ENCODE peak calls at places on chromosome 16, in four cellular contexts. One of them, this sample, is unnamed.

GRCh38 chr16:28977703-28978641 is 3.4 kb downstream of the SPNS1 start:
- DNase-seq in lower lobe of right lung: peak
- DNase-seq in AG04450: no peak
- DNase-seq in ovary: no peak
- DNase-seq in this sample: no peak

GRCh38 chr16:28923231-28923587 is 1.8 kb downstream of the RABEP2 start:
- DNase-seq in lower lobe of right lung: no peak
- DNase-seq in AG04450: no peak
- DNase-seq in ovary: no peak
- DNase-seq in this sample: no peak

GRCh38 chr16:55480228-55480655 is 1.2 kb downstream of the MMP2 start:
- DNase-seq in lower lobe of right lung: peak
- DNase-seq in AG04450: peak
- DNase-seq in ovary: peak
- DNase-seq in this sample: peak

GRCh38 chr16:30526137-30526822 is at the start of gene ZNF768:
- DNase-seq in lower lobe of right lung: peak
- DNase-seq in AG04450: no peak
- DNase-seq in ovary: no peak
- DNase-seq in this sample: peak

GRCh38 chr16:31148281-31148728 is 1.6 kb downstream of the PRSS36 start:
- DNase-seq in lower lobe of right lung: peak
- DNase-seq in AG04450: no peak
- DNase-seq in ovary: no peak
- DNase-seq in this sample: no peak

GRCh38 chr16:78919852-78920251 is 680.7 kb downstream of the MAF start:
- DNase-seq in lower lobe of right lung: no peak
- DNase-seq in AG04450: no peak
- DNase-seq in ovary: no peak
- DNase-seq in this sample: no peak

GRCh38 chr16:27516360-27516759 is 33.4 kb downstream of the GTF3C1 start:
- DNase-seq in lower lobe of right lung: no peak
- DNase-seq in AG04450: no peak
- DNase-seq in ovary: no peak
- DNase-seq in this sample: no peak

GRCh38 chr16:88377961-88378360 is 4.8 kb upstream of the ZNF469 start:
- DNase-seq in lower lobe of right lung: peak
- DNase-seq in AG04450: no peak
- DNase-seq in ovary: no peak
- DNase-seq in this sample: no peak

GRCh38 chr16:31480851-31481250 is 2.1 kb upstream of the SLC5A2 start:
- DNase-seq in lower lobe of right lung: no peak
- DNase-seq in AG04450: no peak
- DNase-seq in ovary: no peak
- DNase-seq in this sample: no peak

GRCh38 chr16:89358030-89359005 is 132.0 kb downstream of the ANKRD11 start:
- DNase-seq in lower lobe of right lung: no peak
- DNase-seq in AG04450: no peak
- DNase-seq in ovary: no peak
- DNase-seq in this sample: no peak

GRCh38 chr16:88857728-88858339 is 907 bp downstream of the TRAPPC2L start:
- DNase-seq in lower lobe of right lung: peak
- DNase-seq in AG04450: peak
- DNase-seq in ovary: peak
- DNase-seq in this sample: peak

GRCh38 chr16:16782153-16782552 is 403.2 kb downstream of the NPIPA7 start:
- DNase-seq in lower lobe of right lung: no peak
- DNase-seq in AG04450: no peak
- DNase-seq in ovary: no peak
- DNase-seq in this sample: no peak

GRCh38 chr16:24906199-24906808 is 60.5 kb downstream of the SLC5A11 start:
- DNase-seq in lower lobe of right lung: no peak
- DNase-seq in AG04450: no peak
- DNase-seq in ovary: no peak
- DNase-seq in this sample: no peak

GRCh38 chr16:66617010-66617434 is 12.5 kb downstream of the CMTM3 start:
- DNase-seq in lower lobe of right lung: no peak
- DNase-seq in AG04450: no peak
- DNase-seq in ovary: no peak
- DNase-seq in this sample: no peak

GRCh38 chr16:9706217-9706616 is 476.0 kb downstream of the GRIN2A start:
- DNase-seq in lower lobe of right lung: no peak
- DNase-seq in AG04450: no peak
- DNase-seq in ovary: no peak
- DNase-seq in this sample: no peak

GRCh38 chr16:64121473-64121872 is 1000.4 kb downstream of the CDH11 start:
- DNase-seq in lower lobe of right lung: no peak
- DNase-seq in AG04450: peak
- DNase-seq in ovary: no peak
- DNase-seq in this sample: no peak

GRCh38 chr16:7340938-7341337 is 8.3 kb downstream of the RBFOX1 start:
- DNase-seq in lower lobe of right lung: no peak
- DNase-seq in AG04450: no peak
- DNase-seq in ovary: no peak
- DNase-seq in this sample: no peak

GRCh38 chr16:309476-309875 is 26.5 kb downstream of the PDIA2 start:
- DNase-seq in lower lobe of right lung: no peak
- DNase-seq in AG04450: no peak
- DNase-seq in ovary: no peak
- DNase-seq in this sample: no peak

GRCh38 chr16:1362807-1363206 is 11.1 kb downstream of the GNPTG start:
- DNase-seq in lower lobe of right lung: no peak
- DNase-seq in AG04450: no peak
- DNase-seq in ovary: no peak
- DNase-seq in this sample: no peak

GRCh38 chr16:69741951-69742904 is 12.5 kb downstream of the NOB1 start:
- DNase-seq in lower lobe of right lung: peak
- DNase-seq in AG04450: no peak
- DNase-seq in ovary: peak
- DNase-seq in this sample: peak

GRCh38 chr16:22641030-22641671 is 130.5 kb downstream of the NPIPB5 start:
- DNase-seq in lower lobe of right lung: no peak
- DNase-seq in AG04450: no peak
- DNase-seq in ovary: no peak
- DNase-seq in this sample: no peak

GRCh38 chr16:57146735-57147134 is 39.1 kb downstream of the PSME3IP1 start:
- DNase-seq in lower lobe of right lung: no peak
- DNase-seq in AG04450: no peak
- DNase-seq in ovary: no peak
- DNase-seq in this sample: no peak

GRCh38 chr16:81189100-81189664 is 49.3 kb upstream of the BCO1 start:
- DNase-seq in lower lobe of right lung: peak
- DNase-seq in AG04450: peak
- DNase-seq in ovary: peak
- DNase-seq in this sample: no peak

GRCh38 chr16:1470543-1471251 is 4.1 kb downstream of the CLCN7 start:
- DNase-seq in lower lobe of right lung: peak
- DNase-seq in AG04450: no peak
- DNase-seq in ovary: no peak
- DNase-seq in this sample: no peak

GRCh38 chr16:23903001-23903414 is 67.2 kb downstream of the PRKCB start:
- DNase-seq in lower lobe of right lung: no peak
- DNase-seq in AG04450: no peak
- DNase-seq in ovary: no peak
- DNase-seq in this sample: no peak

GRCh38 chr16:80466024-80466986 is 74.5 kb upstream of the DYNLRB2 start:
- DNase-seq in lower lobe of right lung: peak
- DNase-seq in AG04450: no peak
- DNase-seq in ovary: peak
- DNase-seq in this sample: peak

GRCh38 chr16:50745940-50746339 is 4.1 kb downstream of the CYLD start:
- DNase-seq in lower lobe of right lung: no peak
- DNase-seq in AG04450: no peak
- DNase-seq in ovary: no peak
- DNase-seq in this sample: no peak

GRCh38 chr16:86459266-86459665 is 51.1 kb upstream of the FOXF1 start:
- DNase-seq in lower lobe of right lung: no peak
- DNase-seq in AG04450: no peak
- DNase-seq in ovary: no peak
- DNase-seq in this sample: no peak

GRCh38 chr16:86465434-86465833 is 44.9 kb upstream of the FOXF1 start:
- DNase-seq in lower lobe of right lung: no peak
- DNase-seq in AG04450: no peak
- DNase-seq in ovary: no peak
- DNase-seq in this sample: no peak

GRCh38 chr16:86464044-86464443 is 46.3 kb upstream of the FOXF1 start:
- DNase-seq in lower lobe of right lung: no peak
- DNase-seq in AG04450: no peak
- DNase-seq in ovary: no peak
- DNase-seq in this sample: no peak

GRCh38 chr16:86461037-86461436 is 49.3 kb upstream of the FOXF1 start:
- DNase-seq in lower lobe of right lung: no peak
- DNase-seq in AG04450: no peak
- DNase-seq in ovary: no peak
- DNase-seq in this sample: no peak

GRCh38 chr16:86462334-86463084 is 47.8 kb upstream of the FOXF1 start:
- DNase-seq in lower lobe of right lung: no peak
- DNase-seq in AG04450: peak
- DNase-seq in ovary: no peak
- DNase-seq in this sample: no peak
- H3K27ac ChIP-seq in lower lobe of right lung: no peak
- H3K27ac ChIP-seq in AG04450: peak
- H3K27ac ChIP-seq in ovary: no peak
- H3K27ac ChIP-seq in this sample: no peak

DNA sequence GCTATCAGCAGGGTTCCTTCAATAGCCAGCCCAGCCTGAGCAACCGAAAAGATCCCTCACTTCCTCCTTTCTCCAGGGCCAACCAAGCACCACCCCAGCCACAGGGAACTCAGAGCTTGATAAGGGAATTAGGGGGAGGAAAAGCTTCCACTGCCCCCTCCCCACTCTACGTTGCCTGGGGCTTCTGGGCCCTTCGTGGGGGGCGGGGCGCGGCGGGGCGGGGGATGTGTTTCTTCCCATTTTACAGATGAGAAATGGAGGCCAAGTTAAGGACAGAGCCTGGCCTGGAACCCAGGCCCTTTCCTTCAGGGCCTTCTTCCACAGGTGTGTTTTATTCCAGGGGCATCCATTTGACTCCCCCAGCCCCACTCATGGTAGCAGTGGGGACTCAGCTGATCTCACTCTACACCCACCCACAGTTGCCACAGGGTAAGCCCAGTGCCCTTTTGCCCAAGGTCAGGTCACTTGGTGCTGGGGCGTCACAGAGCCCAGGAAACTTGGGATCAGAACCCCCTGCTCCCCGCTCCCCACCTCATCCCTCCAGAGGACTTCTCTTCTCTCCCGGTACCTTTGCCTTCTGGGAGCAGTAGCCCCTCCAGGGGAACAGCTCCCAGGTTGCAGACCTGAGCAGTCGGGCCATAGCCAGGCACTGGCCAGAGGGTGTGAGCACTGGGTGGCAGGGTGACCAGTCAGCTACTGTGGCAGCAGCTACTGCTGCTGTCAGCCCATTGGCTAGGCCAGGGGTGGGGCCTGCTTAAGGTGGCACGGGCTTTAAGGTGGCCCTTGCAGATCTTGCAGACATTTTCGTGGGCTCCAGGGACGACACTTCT is at the start of gene LDHD:
- DNase-seq in lower lobe of right lung: peak
- DNase-seq in AG04450: no peak
- DNase-seq in ovary: peak
- DNase-seq in this sample: peak
- H3K27ac ChIP-seq in lower lobe of right lung: peak
- H3K27ac ChIP-seq in AG04450: no peak
- H3K27ac ChIP-seq in ovary: peak
- H3K27ac ChIP-seq in this sample: peak

DNA sequence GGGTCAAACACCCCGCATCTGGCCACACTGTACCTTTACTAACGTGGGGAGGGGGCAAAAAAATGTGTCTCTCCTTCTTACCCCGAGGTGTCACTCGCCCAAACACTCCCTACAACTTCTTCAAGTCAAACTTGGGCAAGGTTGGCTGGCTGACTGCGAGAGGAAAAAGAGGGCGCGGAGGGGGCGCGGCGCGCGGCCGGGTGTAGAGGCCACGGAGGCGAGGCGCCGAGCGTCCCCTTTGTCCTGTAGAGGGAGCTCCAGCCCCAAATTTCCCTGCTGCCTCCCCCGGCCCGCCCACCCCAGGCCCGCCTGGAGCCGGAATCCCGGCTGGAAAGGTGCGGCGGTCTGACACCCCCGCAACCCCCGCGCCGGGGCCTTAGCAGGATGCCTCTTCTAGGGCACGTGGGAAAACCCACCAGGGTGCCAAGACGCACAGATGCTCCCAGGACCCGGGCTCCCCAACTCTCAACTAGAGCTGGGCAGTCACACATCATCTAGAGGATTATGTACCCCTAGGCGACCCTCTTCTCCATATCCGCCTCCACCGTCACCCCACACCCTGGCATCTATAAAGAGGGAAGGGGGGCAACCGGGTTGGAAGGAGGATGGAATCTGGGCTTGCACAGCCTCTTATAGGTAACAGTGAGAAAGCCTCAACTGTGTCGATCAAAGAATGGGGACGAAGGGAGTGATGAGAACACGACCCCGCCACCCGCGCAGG is 4.2 kb downstream of the IRX3 start:
- DNase-seq in lower lobe of right lung: peak
- DNase-seq in AG04450: no peak
- DNase-seq in ovary: no peak
- DNase-seq in this sample: no peak
- H3K27ac ChIP-seq in lower lobe of right lung: peak
- H3K27ac ChIP-seq in AG04450: no peak
- H3K27ac ChIP-seq in ovary: no peak
- H3K27ac ChIP-seq in this sample: no peak

GRCh38 chr16:2962334-2963073 is 1.6 kb upstream of the KREMEN2 start:
- DNase-seq in lower lobe of right lung: no peak
- DNase-seq in AG04450: no peak
- DNase-seq in ovary: no peak
- DNase-seq in this sample: no peak

GRCh38 chr16:2963611-2964415 is at the start of gene KREMEN2:
- DNase-seq in lower lobe of right lung: peak
- DNase-seq in AG04450: no peak
- DNase-seq in ovary: no peak
- DNase-seq in this sample: no peak

GRCh38 chr16:2960183-2961010 is 3.7 kb upstream of the KREMEN2 start:
- DNase-seq in lower lobe of right lung: no peak
- DNase-seq in AG04450: no peak
- DNase-seq in ovary: no peak
- DNase-seq in this sample: no peak

GRCh38 chr16:2964416-2965223 is 545 bp downstream of the KREMEN2 start:
- DNase-seq in lower lobe of right lung: peak
- DNase-seq in AG04450: no peak
- DNase-seq in ovary: no peak
- DNase-seq in this sample: no peak

DNA sequence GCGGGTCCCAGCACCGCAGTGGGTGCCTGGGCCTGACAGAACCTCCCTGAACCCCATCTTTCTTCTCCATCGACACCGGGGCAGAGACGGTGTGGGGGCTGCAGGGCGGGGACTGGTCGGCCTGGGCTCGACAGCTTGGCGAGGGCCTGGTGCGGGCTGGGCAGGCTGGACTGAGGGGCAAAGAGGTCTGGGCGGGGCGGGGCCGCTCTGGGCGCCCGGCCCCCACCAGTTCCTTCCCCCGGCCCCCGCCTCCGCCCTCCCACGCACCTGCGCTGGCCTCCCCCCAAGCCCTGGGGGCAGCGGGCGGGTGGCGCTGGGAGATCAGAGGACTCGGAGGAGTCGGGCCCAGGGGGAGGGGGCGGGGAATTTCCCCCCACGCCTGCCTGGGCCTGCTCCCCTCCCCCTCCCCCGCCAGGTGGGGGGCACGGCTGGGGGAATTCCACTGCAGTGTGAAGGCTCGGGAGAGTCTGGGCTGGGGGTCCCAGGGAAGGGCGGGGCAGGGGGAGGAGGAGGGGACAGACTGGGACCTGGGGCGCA is 933 bp upstream of the KREMEN2 start:
- DNase-seq in lower lobe of right lung: peak
- DNase-seq in AG04450: no peak
- DNase-seq in ovary: no peak
- DNase-seq in this sample: no peak
- H3K27ac ChIP-seq in lower lobe of right lung: no peak
- H3K27ac ChIP-seq in AG04450: no peak
- H3K27ac ChIP-seq in ovary: no peak
- H3K27ac ChIP-seq in this sample: no peak